ENCODE peak calls at places on chromosomes 2 and 18, in seven cellular contexts. E is OCI-LY7, L is adrenal gland, C is astrocyte, J is fibroblast of lung, T is sigmoid colon, H is Peyer's patch. Z is an unnamed sample.

GRCh38 chr18:68847219-68847860 is 49.5 kb downstream of the CCDC102B start:
- DNase-seq in J (peak; percentile 35), L (no peak), C (peak; percentile 8), T (no peak), H (no peak), E (peak; percentile 10), Z (no peak)

GRCh38 chr2:62485780-62486765 is 19.9 kb downstream of the TMEM17 start:
- DNase-seq in H (no peak), J (peak; percentile 59), L (no peak), C (no peak), T (no peak), E (no peak), Z (peak; percentile 65)

GRCh38 chr18:55314615-55315237 is 273.3 kb downstream of the TCF4 start:
- DNase-seq in L (no peak), C (no peak), J (no peak), T (no peak), E (no peak), H (no peak), Z (no peak)

GRCh38 chr2:85668857-85669142 is 801 bp upstream of the SFTPB start:
- DNase-seq in T (peak; percentile 30), E (no peak), J (no peak), H (no peak), C (no peak), L (no peak), Z (no peak)

GRCh38 chr2:168210216-168210897 is 37.0 kb downstream of the STK39 start:
- DNase-seq in L (no peak), C (peak; percentile 49), E (no peak), T (no peak), J (peak; percentile 60), H (no peak), Z (peak; percentile 5)

GRCh38 chr2:40197121-40197520 is 254.8 kb downstream of the SLC8A1 start:
- DNase-seq in E (no peak), C (no peak), T (no peak), J (no peak), H (no peak), L (no peak), Z (no peak)

GRCh38 chr2:30588891-30589495 is 141.9 kb downstream of the LCLAT1 start:
- DNase-seq in L (no peak), T (no peak), J (peak; percentile 13), H (no peak), C (no peak), E (no peak), Z (no peak)

GRCh38 chr18:79917351-79918088 is 33.9 kb downstream of the SLC66A2 start:
- DNase-seq in J (no peak), L (no peak), H (no peak), T (peak; percentile 53), C (no peak), E (no peak), Z (no peak)

GRCh38 chr2:168649105-168649504 is 153.3 kb upstream of the NOSTRIN start:
- DNase-seq in E (no peak), J (no peak), C (no peak), H (no peak), T (peak; percentile 87), L (peak; percentile 44), Z (no peak)

GRCh38 chr18:43886341-43886740 is 609.1 kb upstream of the SYT4 start:
- DNase-seq in J (no peak), E (no peak), T (no peak), H (no peak), C (no peak), L (no peak), Z (no peak)

GRCh38 chr2:25322313-25322712 is 19.4 kb downstream of the DNMT3A start:
- DNase-seq in T (no peak), J (no peak), E (no peak), L (no peak), H (no peak), C (no peak), Z (no peak)

GRCh38 chr18:25921677-25922421 is 168.6 kb downstream of the SS18 start:
- DNase-seq in H (peak; percentile 23), C (no peak), T (no peak), L (peak; percentile 48), J (peak; percentile 0), E (peak; percentile 73), Z (peak; percentile 12)

GRCh38 chr2:240376739-240377138 is 58.7 kb upstream of the GPC1 start:
- DNase-seq in E (no peak), C (no peak), J (no peak), T (no peak), H (no peak), L (no peak), Z (no peak)

GRCh38 chr2:104769096-104769495 is 84.8 kb upstream of the POU3F3 start:
- DNase-seq in L (no peak), E (no peak), C (peak; percentile 96), J (peak; percentile 96), H (no peak), T (no peak), Z (peak; percentile 70)

GRCh38 chr2:229265727-229266126 is 5.4 kb downstream of the PID1 start:
- DNase-seq in J (no peak), C (no peak), E (no peak), L (no peak), T (no peak), H (no peak), Z (no peak)

GRCh38 chr2:69995511-69995910 is 34.1 kb upstream of the ASPRV1 start:
- DNase-seq in T (no peak), E (no peak), C (no peak), J (no peak), L (no peak), H (no peak), Z (no peak)

GRCh38 chr2:227861011-227861410 is 10.4 kb upstream of the DAW1 start:
- DNase-seq in E (no peak), H (no peak), C (no peak), J (peak; percentile 50), L (no peak), T (no peak), Z (no peak)

GRCh38 chr18:6256521-6256920 is 158.2 kb downstream of the L3MBTL4 start:
- DNase-seq in T (no peak), E (no peak), C (no peak), L (peak; percentile 53), J (no peak), H (no peak), Z (no peak)

GRCh38 chr2:113217455-113218282 is 43.9 kb downstream of the PSD4 start:
- DNase-seq in E (no peak), T (peak; percentile 52), H (no peak), C (no peak), L (no peak), J (peak; percentile 39), Z (no peak)
- TF ChIP-seq CTCF in E (no peak), T (no peak), H (no peak), C (no peak), L (no peak), J (no peak), Z (peak; percentile 12)

DNA sequence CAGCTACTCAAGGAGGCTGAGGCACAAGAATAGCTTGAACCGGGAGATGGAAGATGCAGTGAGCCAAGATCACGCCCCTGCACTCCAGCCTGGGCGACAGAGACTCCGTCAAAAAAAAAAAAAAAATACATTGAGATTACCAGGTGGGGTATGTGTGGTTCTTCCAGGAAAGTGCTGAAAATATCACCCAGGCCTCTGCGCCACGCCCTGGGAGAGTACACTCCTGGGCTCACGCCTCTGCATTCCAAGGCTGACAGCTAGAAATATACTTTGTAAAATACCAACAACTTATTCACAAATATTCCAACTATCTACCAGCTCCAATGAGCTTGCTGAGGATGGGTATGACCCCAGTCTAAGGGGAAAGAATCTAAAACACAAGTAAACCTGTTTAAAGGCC is 21.7 kb upstream of the B3GNT7 start:
- DNase-seq in C (no peak), J (no peak), L (no peak), T (no peak), H (no peak), E (no peak), Z (no peak)
- H3K4me1 ChIP-seq in C (peaks cover 4% of the 10 kb centered on the region), J (no peaks in the 10 kb centered on the region), L (no peaks in the 10 kb centered on the region), T (no peaks in the 10 kb centered on the region), H (peaks cover 4% of the 10 kb centered on the region), E (no peaks in the 10 kb centered on the region), Z (peaks cover 7% of the 10 kb centered on the region)

DNA sequence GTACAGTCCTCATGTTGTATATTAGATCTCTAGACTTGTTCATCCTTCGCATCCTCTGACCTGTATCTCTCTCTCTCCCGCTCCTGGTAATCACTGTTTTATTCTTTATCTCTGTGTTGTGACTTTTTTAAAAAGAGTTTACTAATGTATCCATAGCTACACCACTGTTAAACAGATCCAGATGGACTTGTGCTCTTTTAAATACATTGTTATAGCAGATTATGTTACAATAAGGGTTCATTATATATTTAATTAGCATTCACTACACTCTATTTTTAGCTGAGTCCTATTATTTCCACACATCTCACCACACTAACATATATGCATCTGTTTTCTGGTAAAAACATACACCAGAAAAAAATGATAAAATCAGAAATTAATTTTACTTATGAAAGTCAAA is 90.5 kb downstream of the RBM43 start:
- DNase-seq in H (no peak), J (no peak), T (no peak), C (no peak), L (no peak), E (no peak), Z (no peak)
- TF ChIP-seq CTCF in H (no peak), J (no peak), T (no peak), C (no peak), L (no peak), E (no peak), Z (no peak)

GRCh38 chr2:105794926-105795574 is 50.3 kb downstream of the NCK2 start:
- DNase-seq in E (no peak), H (no peak), L (no peak), J (no peak), T (no peak), C (no peak), Z (no peak)
- H3K4me1 ChIP-seq in E (peaks cover 61% of the 10 kb centered on the region), H (peaks cover 81% of the 10 kb centered on the region), L (peaks cover 72% of the 10 kb centered on the region), J (peaks cover 29% of the 10 kb centered on the region), T (peaks cover 64% of the 10 kb centered on the region), C (peaks cover 21% of the 10 kb centered on the region), Z (peaks cover 57% of the 10 kb centered on the region)

DNA sequence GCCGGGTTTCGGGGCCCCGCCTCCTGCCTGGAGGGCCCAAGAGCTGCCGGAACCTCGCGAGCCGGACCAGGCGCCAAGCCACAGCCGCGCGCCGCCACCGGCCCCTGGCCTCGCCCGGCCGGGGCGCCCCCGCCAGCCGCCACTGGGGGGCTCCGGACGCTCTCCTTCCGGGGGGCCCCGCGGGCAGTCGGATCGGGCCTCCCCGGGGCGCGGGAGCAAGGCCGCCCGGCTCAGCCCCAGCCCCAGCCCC is 17.4 kb upstream of the HAAO start:
- DNase-seq in C (peak; percentile 67), T (peak; percentile 95), E (peak; percentile 85), L (peak; percentile 90), J (peak; percentile 79), H (peak; percentile 74), Z (no peak)
- TF ChIP-seq CTCF in C (no peak), T (no peak), E (peak; percentile 53), L (no peak), J (no peak), H (peak; percentile 54), Z (peak; percentile 34)

DNA sequence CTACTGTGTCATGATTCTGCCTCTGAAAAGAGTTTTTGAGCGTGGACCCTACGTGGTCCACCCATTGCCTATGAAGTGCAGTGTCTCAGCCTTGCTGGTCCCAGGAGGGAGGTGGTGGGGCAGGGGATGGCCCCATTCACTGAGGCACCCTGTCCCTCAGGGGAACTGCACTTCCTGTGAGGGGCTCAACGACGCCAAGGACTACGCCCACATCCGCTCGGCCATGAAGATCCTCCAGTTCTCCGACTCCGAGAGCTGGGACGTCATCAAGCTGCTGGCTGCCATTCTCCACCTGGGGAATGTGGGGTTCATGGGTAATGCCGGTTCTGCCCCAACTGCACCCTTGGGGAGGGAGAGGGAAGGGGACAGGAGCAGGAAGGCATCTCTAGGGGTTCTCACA is 42.5 kb downstream of the MYO7B start:
- DNase-seq in C (no peak), H (peak; percentile 56), J (no peak), L (no peak), E (no peak), T (no peak), Z (no peak)
- H3K4me1 ChIP-seq in C (peaks cover 6% of the 10 kb centered on the region), H (no peaks in the 10 kb centered on the region), J (peaks cover 7% of the 10 kb centered on the region), L (peaks cover 4% of the 10 kb centered on the region), E (peaks cover 16% of the 10 kb centered on the region), T (peaks cover 13% of the 10 kb centered on the region), Z (peaks cover 5% of the 10 kb centered on the region)

GRCh38 chr2:121128741-121129659 is 156.0 kb downstream of the TFCP2L1 start:
- DNase-seq in L (peak; percentile 41), T (no peak), H (no peak), E (peak; percentile 20), J (no peak), C (no peak), Z (peak; percentile 32)
- TF ChIP-seq CTCF in L (peak; percentile 49), T (no peak), H (peak; percentile 88), E (peak; percentile 68), J (peak; percentile 63), C (peak; percentile 64), Z (peak; percentile 86)